ENCODE peak calls at places on chromosomes 6 and 20, in five cellular contexts. A is mesenchymal stem cell, X is IMR-90, D is neuronal stem cell, Q is H1. F is an unnamed sample.

GRCh38 chr6:135144678-135145508 is 36.2 kb upstream of the MYB start:
- DNase-seq in Q (no peak), X (peak), A (peak), D (no peak), F (peak)

GRCh38 chr20:35369804-35370203 is 42.0 kb downstream of the UQCC1 start:
- DNase-seq in A (peak), D (no peak), X (peak), Q (no peak), F (no peak)

GRCh38 chr6:146984251-146984924 is 219.8 kb upstream of the STXBP5 start:
- DNase-seq in X (peak), Q (no peak), D (no peak), A (peak), F (no peak)

GRCh38 chr20:19254956-19255355 is 42.5 kb downstream of the SLC24A3 start:
- DNase-seq in D (no peak), Q (no peak), X (no peak), A (no peak), F (no peak)

GRCh38 chr20:54549523-54550326 is 74.3 kb downstream of the DOK5 start:
- DNase-seq in D (no peak), A (no peak), Q (no peak), X (peak), F (peak)

GRCh38 chr6:162481938-162482337 is 245.6 kb downstream of the PRKN start:
- DNase-seq in A (no peak), X (no peak), Q (no peak), D (no peak), F (no peak)

GRCh38 chr6:2630891-2631458 is 119.7 kb downstream of the MYLK4 start:
- DNase-seq in A (no peak), X (peak), Q (no peak), D (no peak), F (peak)

GRCh38 chr6:133621751-133622150 is 267.2 kb upstream of the TCF21 start:
- DNase-seq in X (peak), Q (no peak), D (no peak), A (no peak), F (no peak)

GRCh38 chr6:90780141-90780540 is 193.3 kb upstream of the MAP3K7 start:
- DNase-seq in Q (no peak), X (no peak), A (no peak), D (no peak), F (no peak)

GRCh38 chr6:46324706-46325105 is 153.9 kb upstream of the ENPP5 start:
- DNase-seq in Q (no peak), D (no peak), X (no peak), A (no peak), F (no peak)

GRCh38 chr6:144007779-144008500 is at the start of gene PLAGL1:
- DNase-seq in D (peak), A (peak), X (peak), Q (peak), F (peak)

GRCh38 chr6:8194499-8194898 is 92.2 kb upstream of the EEF1E1 start:
- DNase-seq in X (no peak), Q (no peak), A (no peak), D (no peak), F (no peak)

GRCh38 chr20:46177768-46178167 is 59.7 kb downstream of the CD40 start:
- DNase-seq in Q (no peak), D (no peak), X (no peak), A (no peak), F (no peak)

GRCh38 chr6:24899647-24900325 is 36.0 kb downstream of the RIPOR2 start:
- DNase-seq in Q (no peak), A (no peak), X (no peak), D (no peak), F (no peak)

GRCh38 chr20:6765469-6766058 is 1.9 kb upstream of the BMP2 start:
- DNase-seq in X (peak), A (peak), Q (no peak), D (peak), F (peak)

GRCh38 chr6:122788663-122789062 is 395 bp upstream of the SMPDL3A start:
- DNase-seq in D (no peak), A (no peak), Q (no peak), X (no peak), F (peak)

GRCh38 chr6:54031194-54031593 is 80.0 kb upstream of the MLIP start:
- DNase-seq in X (no peak), A (no peak), D (no peak), Q (no peak), F (no peak)

GRCh38 chr6:163226836-163227485 is 187.6 kb upstream of the QKI start:
- DNase-seq in Q (no peak), A (no peak), D (no peak), X (no peak), F (peak)

GRCh38 chr20:32780749-32781402 is 18.7 kb downstream of the DNMT3B start:
- DNase-seq in X (no peak), Q (no peak), D (peak), A (no peak), F (no peak)

GRCh38 chr6:4613381-4613780 is 162.8 kb upstream of the CDYL start:
- DNase-seq in D (no peak), Q (no peak), X (no peak), A (no peak), F (no peak)

DNA sequence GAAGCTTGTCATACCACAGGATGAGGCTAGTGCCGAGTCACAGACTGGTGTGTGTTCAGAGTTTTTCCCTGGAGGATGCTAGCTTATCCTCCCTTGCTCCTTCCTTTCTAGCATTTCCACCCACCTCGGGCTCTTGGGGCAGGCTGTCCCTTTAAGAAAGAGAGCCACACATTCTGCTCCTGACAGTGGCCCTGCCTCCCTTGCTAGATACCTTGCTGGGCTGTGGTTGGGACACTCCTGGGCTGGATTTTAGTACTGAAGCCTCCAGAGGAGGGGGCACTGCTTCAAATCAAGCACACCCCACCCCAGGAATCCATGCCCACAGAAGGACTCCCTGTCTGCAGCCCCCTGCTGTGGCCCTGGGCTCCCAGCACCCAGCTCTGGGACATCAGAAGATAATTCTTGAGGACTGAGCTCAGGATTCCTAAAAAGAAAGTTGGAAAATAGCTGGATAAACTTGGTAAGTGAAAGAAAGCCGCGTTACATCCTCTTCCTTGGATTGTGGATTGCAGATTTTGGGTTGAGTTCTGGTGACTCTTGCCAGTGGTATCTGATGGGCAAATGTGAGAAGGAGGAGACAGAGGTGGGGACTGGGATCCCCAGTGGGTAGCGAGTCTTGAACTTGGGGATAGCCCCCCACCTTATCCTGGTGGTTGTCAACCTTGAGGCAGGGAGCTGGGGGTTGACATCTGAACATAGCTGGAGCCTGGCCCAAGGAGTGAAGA is 29.0 kb downstream of the DAAM2 start:
- DNase-seq in X (no peak), A (no peak), Q (no peak), D (no peak), F (no peak)
- H3K4me3 ChIP-seq in X (no peak), A (peak), Q (no peak), D (no peak), F (no peak)

GRCh38 chr20:37343994-37344355 is 2.0 kb upstream of the SRC start:
- DNase-seq in D (no peak), Q (no peak), A (no peak), X (no peak), F (no peak)

GRCh38 chr20:37346232-37346525 is 239 bp downstream of the SRC start:
- DNase-seq in X (no peak), D (no peak), Q (no peak), A (no peak), F (no peak)

GRCh38 chr20:37344506-37345338 is 1.2 kb upstream of the SRC start:
- DNase-seq in D (no peak), A (no peak), X (no peak), Q (no peak), F (peak)

GRCh38 chr20:37346526-37347346 is 796 bp downstream of the SRC start:
- DNase-seq in X (no peak), Q (no peak), A (no peak), D (peak), F (no peak)

DNA sequence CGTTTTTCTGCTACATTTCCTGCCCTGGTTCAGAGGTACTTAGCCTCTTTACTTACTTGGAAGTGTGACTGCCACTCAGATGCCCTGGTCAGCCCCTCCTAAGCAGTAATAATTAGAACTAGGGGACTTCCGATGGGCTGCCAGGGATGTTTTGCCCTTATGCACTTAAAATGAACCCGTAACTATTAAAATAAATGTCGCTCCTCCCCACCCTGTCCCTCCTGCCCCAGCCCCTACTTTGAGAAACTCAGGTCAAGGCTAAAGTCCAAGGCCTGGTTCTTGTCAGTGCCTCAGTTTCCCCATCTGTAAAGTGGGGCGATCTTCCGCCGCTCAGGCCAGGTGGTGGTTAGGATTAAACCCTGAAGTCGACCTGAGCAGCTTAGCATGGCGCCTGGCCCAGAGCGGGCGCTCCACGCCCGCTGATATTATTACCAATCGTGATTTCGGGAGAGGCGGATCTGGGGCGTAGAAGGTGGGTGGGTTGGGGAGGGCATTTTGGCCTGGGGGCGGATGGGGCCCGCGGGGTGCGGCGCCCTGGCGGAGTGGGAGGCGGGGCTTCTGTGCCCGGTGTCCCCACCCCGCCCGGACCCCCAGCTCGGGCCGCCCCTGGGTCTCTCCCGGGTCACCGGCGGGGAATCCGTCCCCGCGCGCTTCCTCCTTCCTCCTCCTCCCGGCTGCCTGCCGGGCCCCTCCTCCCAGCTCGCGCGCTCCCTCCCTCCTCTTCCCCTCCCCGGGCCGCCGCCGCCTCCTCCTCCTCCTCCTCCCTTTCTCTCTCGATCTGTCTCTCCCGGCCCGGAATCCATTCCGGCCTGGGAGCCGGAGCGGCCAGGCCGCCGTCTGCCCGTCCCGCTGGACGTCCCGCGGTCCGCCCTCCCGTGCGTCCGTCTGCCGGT is at the start of gene SRC:
- DNase-seq in A (peak), D (peak), Q (peak), X (peak), F (peak)
- H3K14ac ChIP-seq in A (no peak), D (no peak), Q (no peak), X (peak), F (peak)

DNA sequence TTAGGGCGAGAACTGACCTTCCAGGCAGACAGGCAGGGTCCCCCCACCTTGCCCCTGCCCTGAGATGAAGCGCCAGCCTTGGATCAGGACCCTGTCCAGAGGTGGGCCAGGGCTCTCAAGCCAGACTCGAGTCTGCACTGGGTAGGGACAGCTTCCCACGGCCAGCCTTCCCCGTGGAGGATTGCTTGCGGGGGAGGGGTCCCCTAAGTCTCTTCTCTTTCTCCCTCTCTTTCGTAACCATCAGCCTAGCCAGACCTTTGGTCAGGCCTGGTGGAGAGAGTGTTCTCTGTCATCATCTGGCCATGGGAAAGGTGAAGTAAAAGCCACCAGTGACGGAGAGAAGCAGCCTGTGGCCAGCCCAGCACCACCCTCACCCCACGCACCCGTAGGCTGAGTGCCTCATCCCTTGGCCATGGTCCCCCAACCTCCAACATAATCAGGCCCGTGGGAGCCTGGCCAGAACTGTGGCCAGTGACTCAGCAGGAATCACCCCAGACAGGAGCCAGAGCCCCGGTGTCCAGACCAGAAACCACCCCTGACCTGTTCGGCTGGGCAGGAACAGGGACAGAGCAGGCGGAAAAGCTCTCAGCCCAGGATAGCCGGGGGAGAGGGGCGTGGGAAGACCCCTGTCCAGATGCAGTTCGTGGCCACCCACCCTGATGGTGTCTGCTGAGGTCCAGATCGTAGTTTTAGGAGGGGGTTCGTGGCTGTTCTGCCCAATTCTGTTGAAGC is 47.1 kb downstream of the SNAI1 start:
- DNase-seq in X (peak), A (peak), D (no peak), Q (no peak), F (peak)
- H3K4me3 ChIP-seq in X (no peak), A (no peak), D (no peak), Q (no peak), F (no peak)

GRCh38 chr6:139291813-139292619 is at the start of gene TXLNB:
- DNase-seq in D (no peak), A (peak), Q (no peak), X (peak), F (peak)
- H3K14ac ChIP-seq in D (peak), A (no peak), Q (no peak), X (peak), F (no peak)